ENCODE peak calls at places on chromosomes 7 and 10, in nine cellular contexts. One of them, this sample, is unnamed. For H3K27me3, the result is how much of the 10 kb centered on the place peaks cover.

GRCh38 chr10:33335550-33335799 is 1.0 kb upstream of the NRP1 start:
- DNase-seq in naive thymus-derived CD4-positive, alpha-beta T cell: no peak
- DNase-seq in H7: peak
- DNase-seq in astrocyte: no peak
- DNase-seq in tibial artery: no peak
- DNase-seq in mesendoderm: no peak
- DNase-seq in GM06990: no peak
- DNase-seq in fibroblast of lung: no peak
- DNase-seq in body of pancreas: no peak
- DNase-seq in this sample: no peak

GRCh38 chr10:55500931-55501559 is 700.0 kb upstream of the PCDH15 start:
- DNase-seq in H7: peak
- DNase-seq in mesendoderm: peak
- DNase-seq in astrocyte: peak
- DNase-seq in naive thymus-derived CD4-positive, alpha-beta T cell: no peak
- DNase-seq in fibroblast of lung: peak
- DNase-seq in tibial artery: no peak
- DNase-seq in GM06990: no peak
- DNase-seq in body of pancreas: peak
- DNase-seq in this sample: peak

GRCh38 chr7:107659666-107660065 is 962 bp upstream of the SLC26A4 start:
- DNase-seq in body of pancreas: no peak
- DNase-seq in naive thymus-derived CD4-positive, alpha-beta T cell: no peak
- DNase-seq in astrocyte: peak
- DNase-seq in GM06990: no peak
- DNase-seq in H7: no peak
- DNase-seq in tibial artery: no peak
- DNase-seq in mesendoderm: peak
- DNase-seq in fibroblast of lung: peak
- DNase-seq in this sample: peak

GRCh38 chr7:85010306-85010705 is 176.6 kb downstream of the SEMA3D start:
- DNase-seq in H7: no peak
- DNase-seq in mesendoderm: no peak
- DNase-seq in naive thymus-derived CD4-positive, alpha-beta T cell: no peak
- DNase-seq in GM06990: no peak
- DNase-seq in fibroblast of lung: no peak
- DNase-seq in tibial artery: no peak
- DNase-seq in body of pancreas: no peak
- DNase-seq in astrocyte: no peak
- DNase-seq in this sample: no peak

GRCh38 chr7:76231071-76231470 is 29.4 kb downstream of the SRRM3 start:
- DNase-seq in H7: peak
- DNase-seq in GM06990: no peak
- DNase-seq in body of pancreas: no peak
- DNase-seq in mesendoderm: no peak
- DNase-seq in astrocyte: no peak
- DNase-seq in fibroblast of lung: no peak
- DNase-seq in tibial artery: no peak
- DNase-seq in naive thymus-derived CD4-positive, alpha-beta T cell: no peak
- DNase-seq in this sample: no peak

GRCh38 chr10:28266449-28267224 is 36.2 kb downstream of the MPP7 start:
- DNase-seq in astrocyte: no peak
- DNase-seq in naive thymus-derived CD4-positive, alpha-beta T cell: no peak
- DNase-seq in mesendoderm: no peak
- DNase-seq in tibial artery: no peak
- DNase-seq in body of pancreas: no peak
- DNase-seq in H7: no peak
- DNase-seq in fibroblast of lung: no peak
- DNase-seq in GM06990: no peak
- DNase-seq in this sample: no peak

GRCh38 chr10:118204292-118204943 is 137.7 kb downstream of the FAM204A start:
- DNase-seq in body of pancreas: no peak
- DNase-seq in mesendoderm: peak
- DNase-seq in tibial artery: no peak
- DNase-seq in GM06990: no peak
- DNase-seq in naive thymus-derived CD4-positive, alpha-beta T cell: no peak
- DNase-seq in H7: peak
- DNase-seq in astrocyte: no peak
- DNase-seq in fibroblast of lung: no peak
- DNase-seq in this sample: no peak

GRCh38 chr7:44064791-44065430 is 456 bp downstream of the PGAM2 start:
- DNase-seq in fibroblast of lung: no peak
- DNase-seq in H7: peak
- DNase-seq in mesendoderm: no peak
- DNase-seq in naive thymus-derived CD4-positive, alpha-beta T cell: no peak
- DNase-seq in tibial artery: peak
- DNase-seq in astrocyte: no peak
- DNase-seq in GM06990: no peak
- DNase-seq in body of pancreas: peak
- DNase-seq in this sample: no peak

GRCh38 chr10:80582561-80582960 is 44.9 kb downstream of the SH2D4B start:
- DNase-seq in tibial artery: no peak
- DNase-seq in fibroblast of lung: no peak
- DNase-seq in naive thymus-derived CD4-positive, alpha-beta T cell: no peak
- DNase-seq in GM06990: no peak
- DNase-seq in H7: no peak
- DNase-seq in body of pancreas: no peak
- DNase-seq in mesendoderm: no peak
- DNase-seq in astrocyte: no peak
- DNase-seq in this sample: no peak

GRCh38 chr10:89979726-89980125 is 278.3 kb downstream of the KIF20B start:
- DNase-seq in body of pancreas: no peak
- DNase-seq in astrocyte: no peak
- DNase-seq in H7: no peak
- DNase-seq in fibroblast of lung: no peak
- DNase-seq in tibial artery: no peak
- DNase-seq in naive thymus-derived CD4-positive, alpha-beta T cell: no peak
- DNase-seq in GM06990: no peak
- DNase-seq in mesendoderm: no peak
- DNase-seq in this sample: no peak

GRCh38 chr10:927131-927530 is 4.4 kb downstream of the LARP4B start:
- DNase-seq in body of pancreas: no peak
- DNase-seq in tibial artery: no peak
- DNase-seq in astrocyte: no peak
- DNase-seq in GM06990: no peak
- DNase-seq in fibroblast of lung: no peak
- DNase-seq in mesendoderm: no peak
- DNase-seq in H7: no peak
- DNase-seq in naive thymus-derived CD4-positive, alpha-beta T cell: no peak
- DNase-seq in this sample: no peak

GRCh38 chr10:60305394-60305892 is 84.2 kb downstream of the ANK3 start:
- DNase-seq in astrocyte: peak
- DNase-seq in fibroblast of lung: peak
- DNase-seq in mesendoderm: no peak
- DNase-seq in GM06990: no peak
- DNase-seq in body of pancreas: no peak
- DNase-seq in H7: no peak
- DNase-seq in tibial artery: no peak
- DNase-seq in naive thymus-derived CD4-positive, alpha-beta T cell: no peak
- DNase-seq in this sample: no peak

GRCh38 chr10:44064987-44065787 is 319.7 kb downstream of the CXCL12 start:
- DNase-seq in astrocyte: no peak
- DNase-seq in H7: no peak
- DNase-seq in mesendoderm: no peak
- DNase-seq in tibial artery: no peak
- DNase-seq in fibroblast of lung: no peak
- DNase-seq in GM06990: no peak
- DNase-seq in body of pancreas: no peak
- DNase-seq in naive thymus-derived CD4-positive, alpha-beta T cell: no peak
- DNase-seq in this sample: no peak

GRCh38 chr7:156191090-156191489 is 378.8 kb upstream of the SHH start:
- DNase-seq in H7: no peak
- DNase-seq in naive thymus-derived CD4-positive, alpha-beta T cell: no peak
- DNase-seq in body of pancreas: no peak
- DNase-seq in tibial artery: no peak
- DNase-seq in mesendoderm: no peak
- DNase-seq in GM06990: no peak
- DNase-seq in fibroblast of lung: no peak
- DNase-seq in astrocyte: no peak
- DNase-seq in this sample: no peak

GRCh38 chr7:156194813-156195212 is 382.6 kb upstream of the SHH start:
- DNase-seq in H7: peak
- DNase-seq in tibial artery: no peak
- DNase-seq in mesendoderm: no peak
- DNase-seq in fibroblast of lung: no peak
- DNase-seq in naive thymus-derived CD4-positive, alpha-beta T cell: no peak
- DNase-seq in astrocyte: no peak
- DNase-seq in GM06990: no peak
- DNase-seq in body of pancreas: no peak
- DNase-seq in this sample: no peak

GRCh38 chr7:156192921-156193320 is 380.7 kb upstream of the SHH start:
- DNase-seq in body of pancreas: no peak
- DNase-seq in fibroblast of lung: no peak
- DNase-seq in GM06990: no peak
- DNase-seq in tibial artery: no peak
- DNase-seq in astrocyte: no peak
- DNase-seq in naive thymus-derived CD4-positive, alpha-beta T cell: no peak
- DNase-seq in mesendoderm: peak
- DNase-seq in H7: no peak
- DNase-seq in this sample: no peak

GRCh38 chr7:156198277-156198676 is 386.0 kb upstream of the SHH start:
- DNase-seq in mesendoderm: no peak
- DNase-seq in naive thymus-derived CD4-positive, alpha-beta T cell: no peak
- DNase-seq in GM06990: no peak
- DNase-seq in astrocyte: no peak
- DNase-seq in body of pancreas: no peak
- DNase-seq in fibroblast of lung: no peak
- DNase-seq in H7: no peak
- DNase-seq in tibial artery: no peak
- DNase-seq in this sample: no peak

GRCh38 chr7:156196649-156197048 is 384.4 kb upstream of the SHH start:
- DNase-seq in mesendoderm: no peak
- DNase-seq in H7: no peak
- DNase-seq in tibial artery: no peak
- DNase-seq in naive thymus-derived CD4-positive, alpha-beta T cell: no peak
- DNase-seq in body of pancreas: no peak
- DNase-seq in GM06990: no peak
- DNase-seq in astrocyte: no peak
- DNase-seq in fibroblast of lung: no peak
- DNase-seq in this sample: no peak
- H3K27me3 ChIP-seq in mesendoderm: under half
- H3K27me3 ChIP-seq in H7: under half
- H3K27me3 ChIP-seq in tibial artery: under half
- H3K27me3 ChIP-seq in naive thymus-derived CD4-positive, alpha-beta T cell: under half
- H3K27me3 ChIP-seq in body of pancreas: under half
- H3K27me3 ChIP-seq in GM06990: under half
- H3K27me3 ChIP-seq in astrocyte: under half
- H3K27me3 ChIP-seq in fibroblast of lung: under half
- H3K27me3 ChIP-seq in this sample: under half

GRCh38 chr7:128103498-128104108 is 72.4 kb upstream of the LRRC4 start:
- DNase-seq in naive thymus-derived CD4-positive, alpha-beta T cell: no peak
- DNase-seq in astrocyte: no peak
- DNase-seq in H7: peak
- DNase-seq in fibroblast of lung: peak
- DNase-seq in mesendoderm: no peak
- DNase-seq in tibial artery: no peak
- DNase-seq in body of pancreas: peak
- DNase-seq in GM06990: peak
- DNase-seq in this sample: no peak

GRCh38 chr7:128104109-128104742 is 73.0 kb upstream of the LRRC4 start:
- DNase-seq in mesendoderm: no peak
- DNase-seq in tibial artery: no peak
- DNase-seq in naive thymus-derived CD4-positive, alpha-beta T cell: peak
- DNase-seq in H7: peak
- DNase-seq in GM06990: peak
- DNase-seq in fibroblast of lung: peak
- DNase-seq in body of pancreas: no peak
- DNase-seq in astrocyte: no peak
- DNase-seq in this sample: no peak

GRCh38 chr7:128106840-128107239 is 75.6 kb upstream of the LRRC4 start:
- DNase-seq in fibroblast of lung: no peak
- DNase-seq in body of pancreas: no peak
- DNase-seq in astrocyte: no peak
- DNase-seq in H7: no peak
- DNase-seq in naive thymus-derived CD4-positive, alpha-beta T cell: no peak
- DNase-seq in mesendoderm: no peak
- DNase-seq in GM06990: no peak
- DNase-seq in tibial artery: no peak
- DNase-seq in this sample: no peak

GRCh38 chr7:128108129-128108528 is 76.9 kb upstream of the LRRC4 start:
- DNase-seq in fibroblast of lung: no peak
- DNase-seq in naive thymus-derived CD4-positive, alpha-beta T cell: no peak
- DNase-seq in astrocyte: no peak
- DNase-seq in body of pancreas: no peak
- DNase-seq in mesendoderm: no peak
- DNase-seq in tibial artery: no peak
- DNase-seq in H7: no peak
- DNase-seq in GM06990: no peak
- DNase-seq in this sample: no peak

GRCh38 chr7:128105228-128106022 is 74.2 kb upstream of the LRRC4 start:
- DNase-seq in H7: no peak
- DNase-seq in mesendoderm: no peak
- DNase-seq in GM06990: no peak
- DNase-seq in naive thymus-derived CD4-positive, alpha-beta T cell: no peak
- DNase-seq in fibroblast of lung: no peak
- DNase-seq in body of pancreas: no peak
- DNase-seq in tibial artery: no peak
- DNase-seq in astrocyte: no peak
- DNase-seq in this sample: no peak
- H3K27me3 ChIP-seq in H7: under half
- H3K27me3 ChIP-seq in mesendoderm: under half
- H3K27me3 ChIP-seq in GM06990: under half
- H3K27me3 ChIP-seq in naive thymus-derived CD4-positive, alpha-beta T cell: under half
- H3K27me3 ChIP-seq in fibroblast of lung: under half
- H3K27me3 ChIP-seq in body of pancreas: under half
- H3K27me3 ChIP-seq in tibial artery: under half
- H3K27me3 ChIP-seq in astrocyte: under half
- H3K27me3 ChIP-seq in this sample: half or more

DNA sequence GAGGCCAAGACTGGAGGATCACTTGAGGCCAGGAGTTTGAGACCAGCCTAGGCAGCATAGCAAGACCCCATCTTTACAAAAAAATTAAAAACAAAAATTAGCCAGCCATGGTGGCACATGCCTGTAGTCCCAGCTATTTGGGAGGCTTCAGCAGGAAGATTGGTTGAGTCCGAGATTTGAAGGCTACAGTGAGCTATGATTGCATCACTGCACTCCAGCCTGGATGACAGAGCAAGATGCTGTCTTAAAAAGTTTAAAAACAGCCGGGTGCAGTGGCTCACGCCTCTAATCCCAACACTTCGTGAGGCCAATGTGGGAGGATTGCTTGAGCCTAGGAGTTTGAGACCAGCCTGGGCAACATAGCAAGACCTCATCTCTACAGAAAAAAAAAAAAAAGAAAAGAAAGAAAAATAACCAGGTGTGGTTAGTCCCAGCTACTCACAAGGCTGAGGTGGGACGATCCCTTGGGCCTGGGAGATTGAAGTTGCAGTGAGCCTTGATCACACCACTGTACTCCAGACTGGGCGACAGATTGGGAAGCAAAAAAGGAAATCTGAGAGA is 44.7 kb downstream of the ZAN start:
- DNase-seq in naive thymus-derived CD4-positive, alpha-beta T cell: no peak
- DNase-seq in GM06990: no peak
- DNase-seq in mesendoderm: no peak
- DNase-seq in fibroblast of lung: no peak
- DNase-seq in body of pancreas: no peak
- DNase-seq in astrocyte: no peak
- DNase-seq in tibial artery: no peak
- DNase-seq in H7: no peak
- DNase-seq in this sample: no peak
- H3K27me3 ChIP-seq in naive thymus-derived CD4-positive, alpha-beta T cell: under half
- H3K27me3 ChIP-seq in GM06990: under half
- H3K27me3 ChIP-seq in mesendoderm: under half
- H3K27me3 ChIP-seq in fibroblast of lung: under half
- H3K27me3 ChIP-seq in body of pancreas: under half
- H3K27me3 ChIP-seq in astrocyte: under half
- H3K27me3 ChIP-seq in tibial artery: under half
- H3K27me3 ChIP-seq in H7: under half
- H3K27me3 ChIP-seq in this sample: under half

GRCh38 chr10:8039323-8039922 is 15.1 kb upstream of the GATA3 start:
- DNase-seq in body of pancreas: no peak
- DNase-seq in mesendoderm: peak
- DNase-seq in GM06990: no peak
- DNase-seq in fibroblast of lung: no peak
- DNase-seq in H7: peak
- DNase-seq in naive thymus-derived CD4-positive, alpha-beta T cell: peak
- DNase-seq in astrocyte: no peak
- DNase-seq in tibial artery: no peak
- DNase-seq in this sample: no peak
- H3K27me3 ChIP-seq in body of pancreas: under half
- H3K27me3 ChIP-seq in mesendoderm: half or more
- H3K27me3 ChIP-seq in GM06990: under half
- H3K27me3 ChIP-seq in fibroblast of lung: half or more
- H3K27me3 ChIP-seq in H7: half or more
- H3K27me3 ChIP-seq in naive thymus-derived CD4-positive, alpha-beta T cell: half or more
- H3K27me3 ChIP-seq in astrocyte: half or more
- H3K27me3 ChIP-seq in tibial artery: under half
- H3K27me3 ChIP-seq in this sample: half or more